ENCODE peak calls at places on chromosomes 6 and 20, in five cellular contexts. J is tibial nerve, T is skeletal muscle cell, Z is epithelial cell of proximal tubule, D is OCI-LY7. H is an unnamed sample.
A peak's percentile ranks its signal among the peaks of the same experiment; 100 is the strongest.

GRCh38 chr6:134178230-134179044 is 126.0 kb upstream of the SLC2A12 start:
- DNase-seq in D (peak; percentile 73), J (peak; percentile 90), T (peak; percentile 88), Z (no peak), H (peak; percentile 83)

GRCh38 chr6:46175446-46175845 is 4.7 kb upstream of the ENPP5 start:
- DNase-seq in Z (no peak), D (no peak), T (no peak), J (no peak), H (no peak)

GRCh38 chr6:155349129-155349528 is 34.8 kb upstream of the TFB1M start:
- DNase-seq in T (no peak), J (no peak), D (no peak), Z (no peak), H (no peak)

GRCh38 chr6:163533443-163533842 is 118.9 kb downstream of the QKI start:
- DNase-seq in T (peak; percentile 92), D (no peak), J (no peak), Z (peak; percentile 64), H (no peak)

GRCh38 chr6:148700047-148700712 is 46.6 kb upstream of the UST start:
- DNase-seq in J (no peak), D (no peak), T (no peak), Z (no peak), H (no peak)

GRCh38 chr6:10595731-10596664 is 74.8 kb downstream of the GCNT2 start:
- DNase-seq in T (no peak), J (no peak), D (no peak), Z (no peak), H (no peak)

GRCh38 chr6:41560440-41561192 is 14.4 kb downstream of the FOXP4 start:
- DNase-seq in Z (no peak), J (no peak), T (no peak), D (peak; percentile 16), H (peak; percentile 88)

GRCh38 chr6:24545691-24546090 is 50.9 kb downstream of the ALDH5A1 start:
- DNase-seq in T (no peak), D (no peak), Z (no peak), J (no peak), H (no peak)

GRCh38 chr6:44386929-44387345 is 569 bp upstream of the CDC5L start:
- DNase-seq in T (peak; percentile 4), D (peak; percentile 13), J (peak; percentile 23), Z (peak; percentile 9), H (no peak)

GRCh38 chr6:28864321-28864923 is 59.4 kb downstream of the TRIM27 start:
- DNase-seq in T (no peak), Z (no peak), J (no peak), D (no peak), H (no peak)

GRCh38 chr20:64025826-64026412 is 10.1 kb upstream of the C20orf204 start:
- DNase-seq in D (no peak), T (no peak), J (no peak), Z (no peak), H (no peak)

GRCh38 chr6:167232355-167232754 is 58.8 kb upstream of the UNC93A start:
- DNase-seq in Z (no peak), T (no peak), J (no peak), D (no peak), H (no peak)
- H3K4me3 ChIP-seq in Z (no peak overlapping the region), T (no peak overlapping the region), J (no peak overlapping the region), D (no peak overlapping the region), H (no peak overlapping the region)

GRCh38 chr20:49786226-49786625 is 26.4 kb upstream of the SLC9A8 start:
- DNase-seq in D (no peak), J (no peak), Z (no peak), T (no peak), H (no peak)
- H3K4me3 ChIP-seq in D (peak overlapping the region; percentile 51), J (no peak overlapping the region), Z (no peak overlapping the region), T (no peak overlapping the region), H (no peak overlapping the region)

GRCh38 chr20:40494238-40494637 is 194.8 kb downstream of the MAFB start:
- DNase-seq in Z (no peak), T (no peak), J (peak; percentile 68), D (no peak), H (peak; percentile 79)
- H3K4me3 ChIP-seq in Z (no peak overlapping the region), T (no peak overlapping the region), J (no peak overlapping the region), D (no peak overlapping the region), H (no peak overlapping the region)

GRCh38 chr6:35505985-35506384 is 6.7 kb downstream of the TULP1 start:
- DNase-seq in J (no peak), T (no peak), D (no peak), Z (no peak), H (no peak)
- H3K4me3 ChIP-seq in J (no peak overlapping the region), T (no peak overlapping the region), D (no peak overlapping the region), Z (no peak overlapping the region), H (no peak overlapping the region)

GRCh38 chr6:26459023-26459810 is 1.5 kb downstream of the BTN2A1 start:
- DNase-seq in Z (no peak), D (no peak), J (no peak), T (no peak), H (no peak)
- H3K4me3 ChIP-seq in Z (peak overlapping the region; percentile 80), D (peak overlapping the region; percentile 76), J (no peak overlapping the region), T (peak overlapping the region; percentile 85), H (peak overlapping the region; percentile 63)

GRCh38 chr20:36601546-36601945 is 4.0 kb upstream of the RAB5IF start:
- DNase-seq in J (no peak), Z (no peak), T (no peak), D (no peak), H (no peak)

GRCh38 chr20:36607586-36608387 is 2.2 kb downstream of the RAB5IF start:
- DNase-seq in J (no peak), D (no peak), Z (peak; percentile 52), T (no peak), H (no peak)

GRCh38 chr20:36604952-36605308 is 649 bp upstream of the RAB5IF start:
- DNase-seq in Z (no peak), T (no peak), D (peak; percentile 92), J (peak; percentile 18), H (peak; percentile 80)

GRCh38 chr20:36606171-36607116 is 865 bp downstream of the RAB5IF start:
- DNase-seq in Z (no peak), D (peak; percentile 17), J (no peak), T (no peak), H (peak; percentile 59)

GRCh38 chr20:36605309-36606170 is at the start of gene RAB5IF:
- DNase-seq in T (peak; percentile 95), Z (peak; percentile 77), J (peak; percentile 97), D (peak; percentile 99), H (peak; percentile 100)
- H3K4me3 ChIP-seq in T (peak within 1 kb of the TSS; percentile 99), Z (peak within 1 kb of the TSS; percentile 99), J (peak within 1 kb of the TSS; percentile 74), D (peak within 1 kb of the TSS; percentile 99), H (peak within 1 kb of the TSS; percentile 98)

DNA sequence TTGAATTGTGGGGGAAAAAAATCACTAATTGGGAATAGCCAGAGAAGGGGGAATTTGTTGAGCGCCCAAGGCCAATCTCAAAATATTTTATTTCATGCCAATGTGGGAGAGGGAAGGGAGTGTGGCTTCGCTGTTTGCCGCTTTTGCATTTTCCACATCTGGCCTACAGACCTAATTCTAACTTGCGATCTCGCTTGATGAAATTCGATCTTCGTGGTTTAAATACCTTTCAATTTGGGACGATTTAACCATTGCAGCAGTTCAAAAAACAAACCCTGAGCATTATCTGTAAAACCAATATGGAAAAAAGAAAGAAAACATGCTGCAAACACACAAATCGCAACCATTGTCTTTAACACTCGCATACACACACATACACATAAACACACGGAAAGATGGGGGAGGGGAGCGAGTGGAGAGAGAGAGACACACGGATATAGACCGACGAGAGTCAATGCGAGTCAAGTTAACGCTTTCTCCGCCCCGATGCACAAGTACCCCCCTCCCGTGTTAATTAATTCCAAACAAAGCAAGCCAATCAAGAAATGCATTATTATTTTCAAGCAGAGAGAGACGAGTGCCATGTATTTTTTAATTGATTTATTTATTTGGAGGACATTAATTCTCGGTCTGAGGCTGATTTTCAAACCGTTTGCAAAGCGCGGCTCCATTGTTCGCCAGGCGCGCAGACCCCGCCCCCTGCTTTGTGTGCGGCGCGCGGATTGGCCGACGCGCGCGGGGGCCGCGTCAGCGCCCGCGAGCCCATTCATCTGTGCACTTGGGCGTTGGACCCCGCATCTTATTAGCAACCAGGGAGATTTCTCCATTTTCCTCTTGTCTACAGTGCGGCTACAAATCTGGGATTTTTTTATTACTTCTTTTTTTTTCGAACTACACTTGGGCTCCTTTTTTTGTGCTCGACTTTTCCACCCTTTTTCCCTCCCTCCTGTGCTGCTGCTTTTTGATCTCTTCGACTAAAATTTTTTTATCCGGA is at the start of gene MARCKS:
- DNase-seq in Z (no peak), J (peak; percentile 78), D (peak; percentile 32), T (peak; percentile 83), H (peak; percentile 82)
- H3K4me3 ChIP-seq in Z (peak within 1 kb of the TSS; percentile 90), J (peak within 1 kb of the TSS; percentile 64), D (peak within 1 kb of the TSS; percentile 65), T (peak within 1 kb of the TSS; percentile 100), H (peak within 1 kb of the TSS; percentile 82)